ENCODE peak calls at places on chromosome 22, in six cellular contexts. One of them, this sample, is unnamed.

GRCh38 chr22:48389916-48390315 is 1437.8 kb downstream of the BRD1 start:
- DNase-seq in esophagus squamous epithelium: no peak
- DNase-seq in testis: no peak
- DNase-seq in ovary: no peak
- DNase-seq in A549: no peak
- DNase-seq in upper lobe of left lung: no peak
- DNase-seq in this sample: peak

GRCh38 chr22:30609260-30610185 is 2.5 kb downstream of the TCN2 start:
- DNase-seq in esophagus squamous epithelium: no peak
- DNase-seq in testis: peak
- DNase-seq in ovary: peak
- DNase-seq in A549: peak
- DNase-seq in upper lobe of left lung: peak
- DNase-seq in this sample: peak

GRCh38 chr22:41308054-41308453 is 6.7 kb downstream of the ZC3H7B start:
- DNase-seq in esophagus squamous epithelium: no peak
- DNase-seq in testis: no peak
- DNase-seq in ovary: no peak
- DNase-seq in A549: no peak
- DNase-seq in upper lobe of left lung: no peak
- DNase-seq in this sample: no peak

GRCh38 chr22:50002791-50003190 is 9.8 kb downstream of the IL17REL start:
- DNase-seq in esophagus squamous epithelium: no peak
- DNase-seq in testis: no peak
- DNase-seq in ovary: no peak
- DNase-seq in A549: no peak
- DNase-seq in upper lobe of left lung: no peak
- DNase-seq in this sample: no peak

GRCh38 chr22:31102441-31103081 is 4.8 kb downstream of the SELENOM start:
- DNase-seq in esophagus squamous epithelium: no peak
- DNase-seq in testis: no peak
- DNase-seq in ovary: peak
- DNase-seq in A549: no peak
- DNase-seq in upper lobe of left lung: peak
- DNase-seq in this sample: peak

GRCh38 chr22:48841881-48842582 is 985.6 kb downstream of the BRD1 start:
- DNase-seq in esophagus squamous epithelium: no peak
- DNase-seq in testis: no peak
- DNase-seq in ovary: no peak
- DNase-seq in A549: no peak
- DNase-seq in upper lobe of left lung: no peak
- DNase-seq in this sample: no peak

GRCh38 chr22:40215266-40215665 is 37.5 kb downstream of the TNRC6B start:
- DNase-seq in esophagus squamous epithelium: no peak
- DNase-seq in testis: no peak
- DNase-seq in ovary: no peak
- DNase-seq in A549: no peak
- DNase-seq in upper lobe of left lung: peak
- DNase-seq in this sample: peak

GRCh38 chr22:32991353-32992115 is 66.6 kb downstream of the SYN3 start:
- DNase-seq in esophagus squamous epithelium: no peak
- DNase-seq in testis: no peak
- DNase-seq in ovary: no peak
- DNase-seq in A549: no peak
- DNase-seq in upper lobe of left lung: peak
- DNase-seq in this sample: no peak

GRCh38 chr22:19143967-19144400 is 467 bp downstream of the ESS2 start:
- DNase-seq in esophagus squamous epithelium: no peak
- DNase-seq in testis: no peak
- DNase-seq in ovary: no peak
- DNase-seq in A549: no peak
- DNase-seq in upper lobe of left lung: no peak
- DNase-seq in this sample: no peak

GRCh38 chr22:40190501-40190900 is 12.8 kb downstream of the TNRC6B start:
- DNase-seq in esophagus squamous epithelium: no peak
- DNase-seq in testis: peak
- DNase-seq in ovary: no peak
- DNase-seq in A549: no peak
- DNase-seq in upper lobe of left lung: no peak
- DNase-seq in this sample: peak

GRCh38 chr22:19466848-19467752 is 11.9 kb downstream of the UFD1 start:
- DNase-seq in esophagus squamous epithelium: no peak
- DNase-seq in testis: no peak
- DNase-seq in ovary: no peak
- DNase-seq in A549: no peak
- DNase-seq in upper lobe of left lung: no peak
- DNase-seq in this sample: no peak

GRCh38 chr22:30413745-30414524 is 11.6 kb upstream of the MTFP1 start:
- DNase-seq in esophagus squamous epithelium: no peak
- DNase-seq in testis: no peak
- DNase-seq in ovary: no peak
- DNase-seq in A549: no peak
- DNase-seq in upper lobe of left lung: no peak
- DNase-seq in this sample: no peak

GRCh38 chr22:47107431-47107830 is 345.0 kb downstream of the TBC1D22A start:
- DNase-seq in esophagus squamous epithelium: no peak
- DNase-seq in testis: no peak
- DNase-seq in ovary: no peak
- DNase-seq in A549: no peak
- DNase-seq in upper lobe of left lung: no peak
- DNase-seq in this sample: no peak

GRCh38 chr22:20955548-20955947 is 11.5 kb upstream of the AIFM3 start:
- DNase-seq in esophagus squamous epithelium: no peak
- DNase-seq in testis: no peak
- DNase-seq in ovary: no peak
- DNase-seq in A549: no peak
- DNase-seq in upper lobe of left lung: no peak
- DNase-seq in this sample: no peak

GRCh38 chr22:47168900-47169800 is 406.7 kb downstream of the TBC1D22A start:
- DNase-seq in esophagus squamous epithelium: no peak
- DNase-seq in testis: no peak
- DNase-seq in ovary: peak
- DNase-seq in A549: peak
- DNase-seq in upper lobe of left lung: peak
- DNase-seq in this sample: peak

GRCh38 chr22:31173386-31174145 is 13.6 kb downstream of the RNF185 start:
- DNase-seq in esophagus squamous epithelium: no peak
- DNase-seq in testis: no peak
- DNase-seq in ovary: no peak
- DNase-seq in A549: peak
- DNase-seq in upper lobe of left lung: no peak
- DNase-seq in this sample: no peak

GRCh38 chr22:40412441-40412840 is 42.0 kb downstream of the SGSM3 start:
- DNase-seq in esophagus squamous epithelium: no peak
- DNase-seq in testis: no peak
- DNase-seq in ovary: no peak
- DNase-seq in A549: no peak
- DNase-seq in upper lobe of left lung: no peak
- DNase-seq in this sample: no peak

GRCh38 chr22:32331918-32332725 is 25.5 kb upstream of the RFPL3 start:
- DNase-seq in esophagus squamous epithelium: no peak
- DNase-seq in testis: no peak
- DNase-seq in ovary: no peak
- DNase-seq in A549: no peak
- DNase-seq in upper lobe of left lung: no peak
- DNase-seq in this sample: peak

GRCh38 chr22:33984741-33985287 is 64.5 kb upstream of the LARGE1 start:
- DNase-seq in esophagus squamous epithelium: no peak
- DNase-seq in testis: no peak
- DNase-seq in ovary: no peak
- DNase-seq in A549: no peak
- DNase-seq in upper lobe of left lung: no peak
- DNase-seq in this sample: peak

GRCh38 chr22:19896665-19897355 is 42.1 kb upstream of the GNB1L start:
- DNase-seq in esophagus squamous epithelium: no peak
- DNase-seq in testis: peak
- DNase-seq in ovary: no peak
- DNase-seq in A549: no peak
- DNase-seq in upper lobe of left lung: no peak
- DNase-seq in this sample: no peak

GRCh38 chr22:46639843-46640242 is 19.7 kb downstream of the GRAMD4 start:
- DNase-seq in esophagus squamous epithelium: no peak
- DNase-seq in testis: no peak
- DNase-seq in ovary: no peak
- DNase-seq in A549: no peak
- DNase-seq in upper lobe of left lung: no peak
- DNase-seq in this sample: no peak

GRCh38 chr22:28855355-28856094 is 27.8 kb upstream of the ZNRF3 start:
- DNase-seq in esophagus squamous epithelium: no peak
- DNase-seq in testis: peak
- DNase-seq in ovary: peak
- DNase-seq in A549: peak
- DNase-seq in upper lobe of left lung: peak
- DNase-seq in this sample: peak

GRCh38 chr22:26398741-26399153 is 30.3 kb upstream of the ASPHD2 start:
- DNase-seq in esophagus squamous epithelium: no peak
- DNase-seq in testis: peak
- DNase-seq in ovary: peak
- DNase-seq in A549: peak
- DNase-seq in upper lobe of left lung: peak
- DNase-seq in this sample: peak

GRCh38 chr22:20315337-20316216 is 4.3 kb downstream of the DGCR6L start:
- DNase-seq in esophagus squamous epithelium: no peak
- DNase-seq in testis: peak
- DNase-seq in ovary: peak
- DNase-seq in A549: no peak
- DNase-seq in upper lobe of left lung: peak
- DNase-seq in this sample: peak

GRCh38 chr22:36256474-36256873 is 3.5 kb downstream of the APOL1 start:
- DNase-seq in esophagus squamous epithelium: no peak
- DNase-seq in testis: no peak
- DNase-seq in ovary: no peak
- DNase-seq in A549: no peak
- DNase-seq in upper lobe of left lung: no peak
- DNase-seq in this sample: no peak
- H3K27ac ChIP-seq in esophagus squamous epithelium: no peak
- H3K27ac ChIP-seq in testis: no peak
- H3K27ac ChIP-seq in ovary: peak
- H3K27ac ChIP-seq in A549: peak
- H3K27ac ChIP-seq in upper lobe of left lung: peak
- H3K27ac ChIP-seq in this sample: peak

GRCh38 chr22:37769056-37769455 is 38.7 kb upstream of the GCAT start:
- DNase-seq in esophagus squamous epithelium: no peak
- DNase-seq in testis: no peak
- DNase-seq in ovary: no peak
- DNase-seq in A549: no peak
- DNase-seq in upper lobe of left lung: no peak
- DNase-seq in this sample: no peak

GRCh38 chr22:37765498-37765897 is 42.2 kb upstream of the GCAT start:
- DNase-seq in esophagus squamous epithelium: no peak
- DNase-seq in testis: no peak
- DNase-seq in ovary: no peak
- DNase-seq in A549: no peak
- DNase-seq in upper lobe of left lung: no peak
- DNase-seq in this sample: no peak

GRCh38 chr22:37771081-37771480 is 36.7 kb upstream of the GCAT start:
- DNase-seq in esophagus squamous epithelium: no peak
- DNase-seq in testis: no peak
- DNase-seq in ovary: no peak
- DNase-seq in A549: no peak
- DNase-seq in upper lobe of left lung: no peak
- DNase-seq in this sample: no peak

GRCh38 chr22:37765953-37766566 is 41.7 kb upstream of the GCAT start:
- DNase-seq in esophagus squamous epithelium: no peak
- DNase-seq in testis: no peak
- DNase-seq in ovary: no peak
- DNase-seq in A549: no peak
- DNase-seq in upper lobe of left lung: no peak
- DNase-seq in this sample: no peak

GRCh38 chr22:37768273-37768672 is 39.5 kb upstream of the GCAT start:
- DNase-seq in esophagus squamous epithelium: no peak
- DNase-seq in testis: no peak
- DNase-seq in ovary: no peak
- DNase-seq in A549: no peak
- DNase-seq in upper lobe of left lung: no peak
- DNase-seq in this sample: no peak
- TF ChIP-seq CTCF in esophagus squamous epithelium: no peak
- TF ChIP-seq CTCF in testis: peak
- TF ChIP-seq CTCF in ovary: no peak
- TF ChIP-seq CTCF in A549: no peak
- TF ChIP-seq CTCF in upper lobe of left lung: peak
- TF ChIP-seq CTCF in this sample: no peak

GRCh38 chr22:37611202-37611601 is 2.6 kb downstream of the GGA1 start:
- DNase-seq in esophagus squamous epithelium: no peak
- DNase-seq in testis: peak
- DNase-seq in ovary: no peak
- DNase-seq in A549: no peak
- DNase-seq in upper lobe of left lung: no peak
- DNase-seq in this sample: no peak

GRCh38 chr22:37608477-37609239 is at the start of gene GGA1:
- DNase-seq in esophagus squamous epithelium: peak
- DNase-seq in testis: peak
- DNase-seq in ovary: peak
- DNase-seq in A549: peak
- DNase-seq in upper lobe of left lung: peak
- DNase-seq in this sample: peak

GRCh38 chr22:37610480-37611148 is 2.0 kb downstream of the GGA1 start:
- DNase-seq in esophagus squamous epithelium: no peak
- DNase-seq in testis: peak
- DNase-seq in ovary: no peak
- DNase-seq in A549: no peak
- DNase-seq in upper lobe of left lung: peak
- DNase-seq in this sample: no peak

GRCh38 chr22:37607912-37608476 is 640 bp upstream of the GGA1 start:
- DNase-seq in esophagus squamous epithelium: no peak
- DNase-seq in testis: no peak
- DNase-seq in ovary: no peak
- DNase-seq in A549: no peak
- DNase-seq in upper lobe of left lung: no peak
- DNase-seq in this sample: no peak

GRCh38 chr22:37609240-37610152 is 862 bp downstream of the GGA1 start:
- DNase-seq in esophagus squamous epithelium: no peak
- DNase-seq in testis: peak
- DNase-seq in ovary: no peak
- DNase-seq in A549: peak
- DNase-seq in upper lobe of left lung: no peak
- DNase-seq in this sample: no peak
- TF ChIP-seq POLR2A in esophagus squamous epithelium: no peak
- TF ChIP-seq POLR2A in testis: no peak
- TF ChIP-seq POLR2A in ovary: no peak
- TF ChIP-seq POLR2A in A549: no peak
- TF ChIP-seq POLR2A in upper lobe of left lung: peak
- TF ChIP-seq POLR2A in this sample: no peak

GRCh38 chr22:43535336-43535735 is 123.5 kb downstream of the MPPED1 start:
- DNase-seq in esophagus squamous epithelium: no peak
- DNase-seq in testis: peak
- DNase-seq in ovary: no peak
- DNase-seq in A549: no peak
- DNase-seq in upper lobe of left lung: no peak
- DNase-seq in this sample: peak
- H3K27ac ChIP-seq in esophagus squamous epithelium: peak
- H3K27ac ChIP-seq in testis: no peak
- H3K27ac ChIP-seq in ovary: no peak
- H3K27ac ChIP-seq in A549: no peak
- H3K27ac ChIP-seq in upper lobe of left lung: no peak
- H3K27ac ChIP-seq in this sample: no peak

GRCh38 chr22:36340621-36341020 is 47.1 kb downstream of the MYH9 start:
- DNase-seq in esophagus squamous epithelium: no peak
- DNase-seq in testis: no peak
- DNase-seq in ovary: no peak
- DNase-seq in A549: no peak
- DNase-seq in upper lobe of left lung: no peak
- DNase-seq in this sample: peak
- TF ChIP-seq CTCF in esophagus squamous epithelium: no peak
- TF ChIP-seq CTCF in testis: no peak
- TF ChIP-seq CTCF in ovary: no peak
- TF ChIP-seq CTCF in A549: no peak
- TF ChIP-seq CTCF in upper lobe of left lung: no peak
- TF ChIP-seq CTCF in this sample: no peak